ENCODE peak calls at places on chromosome 11, in six cellular contexts. F, C, D, X, T and A are unnamed samples. For H3K27me3, the result is how much of the 10 kb centered on the place peaks cover.

GRCh38 chr11:118610220-118610772 is 2.9 kb downstream of the PHLDB1 start:
- DNase-seq in F (no peak), D (no peak), X (peak), C (peak), T (peak), A (peak)

GRCh38 chr11:35235944-35236666 is 97.1 kb downstream of the CD44 start:
- DNase-seq in F (no peak), X (no peak), D (no peak), T (peak), C (no peak), A (no peak)

GRCh38 chr11:10302744-10303557 is 1.9 kb upstream of the ADM start:
- DNase-seq in T (peak), C (peak), F (peak), D (peak), X (peak), A (peak)

GRCh38 chr11:47603295-47603694 is 9.1 kb upstream of the C1QTNF4 start:
- DNase-seq in F (no peak), T (no peak), C (no peak), X (no peak), D (no peak), A (no peak)

GRCh38 chr11:122724520-122724919 is 69.0 kb downstream of the UBASH3B start:
- DNase-seq in T (no peak), D (no peak), X (no peak), F (no peak), C (no peak), A (no peak)

GRCh38 chr11:105991888-105992287 is 30.2 kb downstream of the MSANTD4 start:
- DNase-seq in X (no peak), F (no peak), T (no peak), D (no peak), C (no peak), A (no peak)

GRCh38 chr11:69813839-69814238 is 5.4 kb downstream of the FGF3 start:
- DNase-seq in D (no peak), C (no peak), F (no peak), T (no peak), X (no peak), A (no peak)

GRCh38 chr11:102983491-102983890 is 28.0 kb upstream of the MMP13 start:
- DNase-seq in C (no peak), T (no peak), X (no peak), D (no peak), F (no peak), A (no peak)

GRCh38 chr11:35943761-35944502 is at the start of gene LDLRAD3:
- DNase-seq in C (peak), F (peak), X (peak), D (peak), T (peak), A (peak)

GRCh38 chr11:128324531-128325141 is 262.7 kb downstream of the ETS1 start:
- DNase-seq in T (no peak), X (peak), D (no peak), F (no peak), C (no peak), A (no peak)

GRCh38 chr11:69925366-69926196 is 106.4 kb upstream of the FGF3 start:
- DNase-seq in D (no peak), T (peak), X (peak), F (peak), C (peak), A (peak)

GRCh38 chr11:128551641-128552335 is 35.6 kb downstream of the ETS1 start:
- DNase-seq in D (no peak), T (no peak), F (no peak), X (no peak), C (no peak), A (no peak)

GRCh38 chr11:69470301-69470700 is 11.2 kb upstream of the LINC01488 start:
- DNase-seq in D (no peak), F (peak), T (no peak), X (peak), C (no peak), A (no peak)

GRCh38 chr11:70404244-70404643 is 5.9 kb downstream of the CTTN start:
- DNase-seq in X (no peak), C (no peak), D (no peak), T (no peak), F (no peak), A (no peak)

GRCh38 chr11:30326114-30326783 is 3.3 kb downstream of the ARL14EP start:
- DNase-seq in T (no peak), D (no peak), C (no peak), F (no peak), X (no peak), A (no peak)

GRCh38 chr11:71304045-71304444 is 51.7 kb upstream of the SHANK2 start:
- DNase-seq in C (no peak), T (no peak), F (no peak), X (no peak), D (no peak), A (no peak)

DNA sequence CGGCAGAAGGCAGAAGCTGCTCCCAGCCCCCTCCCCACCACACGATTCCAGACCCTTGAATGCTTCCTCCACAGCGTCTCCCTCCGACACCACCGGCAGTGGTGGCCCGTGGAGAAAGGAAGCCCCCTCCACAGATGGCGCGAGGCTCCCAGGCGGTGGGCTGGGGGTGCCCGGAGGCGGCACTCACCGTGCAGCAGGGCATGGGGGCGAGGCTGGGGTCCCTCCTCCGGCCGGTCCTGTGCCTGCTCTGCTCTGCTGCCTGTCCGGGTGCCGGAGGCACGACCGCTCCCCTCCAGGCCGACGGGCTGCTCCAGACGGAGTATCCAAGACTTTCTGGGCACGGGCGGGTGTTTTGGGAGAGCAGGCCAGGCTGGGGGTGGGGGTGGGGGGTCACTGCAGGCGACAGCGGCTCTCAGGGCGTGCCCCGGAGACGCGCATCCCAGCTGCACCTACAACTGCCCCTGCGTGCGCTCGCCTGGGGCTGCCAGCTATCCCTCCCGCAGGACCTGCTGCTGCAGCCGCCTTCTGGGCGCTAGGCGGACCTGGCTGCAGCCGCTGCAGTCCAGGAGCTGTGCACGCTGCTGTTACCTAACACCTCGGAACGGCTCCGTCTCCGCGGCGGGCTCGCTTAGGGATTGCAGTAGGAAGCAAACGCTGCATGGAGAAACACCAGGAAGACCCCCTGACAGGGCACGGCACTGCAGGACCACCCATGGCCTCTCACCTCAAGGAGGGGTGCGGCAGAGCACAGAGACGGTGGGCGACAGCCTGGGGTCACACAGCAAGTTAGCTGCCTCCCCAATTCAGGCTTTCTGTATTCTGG is 15.2 kb downstream of the MRGPRG start:
- DNase-seq in C (peak), T (peak), D (peak), F (peak), X (peak), A (peak)
- H3K27me3 ChIP-seq in C (half or more), T (under half), D (under half), F (under half), X (under half), A (half or more)

DNA sequence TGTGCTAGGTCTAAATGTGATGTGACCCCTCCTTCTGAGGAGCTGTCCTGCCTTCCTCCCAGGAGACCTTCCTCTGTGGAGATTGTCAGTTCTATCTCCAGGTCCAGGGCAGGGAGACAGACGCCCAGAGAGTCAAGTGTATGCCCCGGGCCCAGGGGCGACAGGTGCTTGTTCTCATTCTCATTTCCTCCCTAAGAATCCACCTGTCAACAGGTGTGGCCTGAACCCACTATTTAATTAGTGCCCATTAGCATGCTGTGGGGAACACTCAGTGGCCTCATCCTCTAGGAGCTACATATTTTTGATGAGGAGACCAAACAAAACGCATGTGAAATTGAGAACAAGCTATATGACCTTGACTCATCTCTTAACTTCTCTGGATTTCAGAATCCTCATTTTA is 9.5 kb downstream of the PKNOX2 start:
- DNase-seq in X (peak), C (no peak), D (no peak), F (no peak), T (no peak), A (no peak)
- H3K27me3 ChIP-seq in X (under half), C (under half), D (under half), F (under half), T (under half), A (under half)

GRCh38 chr11:2590951-2591754 is 108.6 kb downstream of the KCNQ1OT1 start:
- DNase-seq in T (no peak), X (no peak), F (peak), D (no peak), C (no peak), A (peak)

GRCh38 chr11:2593393-2593950 is 106.3 kb downstream of the KCNQ1OT1 start:
- DNase-seq in D (no peak), T (no peak), C (no peak), X (no peak), F (peak), A (no peak)

GRCh38 chr11:2591805-2592204 is 108.0 kb downstream of the KCNQ1OT1 start:
- DNase-seq in X (no peak), C (no peak), D (no peak), F (no peak), T (no peak), A (no peak)

GRCh38 chr11:2594267-2594666 is 105.5 kb downstream of the KCNQ1OT1 start:
- DNase-seq in X (no peak), T (no peak), D (no peak), F (no peak), C (no peak), A (no peak)

DNA sequence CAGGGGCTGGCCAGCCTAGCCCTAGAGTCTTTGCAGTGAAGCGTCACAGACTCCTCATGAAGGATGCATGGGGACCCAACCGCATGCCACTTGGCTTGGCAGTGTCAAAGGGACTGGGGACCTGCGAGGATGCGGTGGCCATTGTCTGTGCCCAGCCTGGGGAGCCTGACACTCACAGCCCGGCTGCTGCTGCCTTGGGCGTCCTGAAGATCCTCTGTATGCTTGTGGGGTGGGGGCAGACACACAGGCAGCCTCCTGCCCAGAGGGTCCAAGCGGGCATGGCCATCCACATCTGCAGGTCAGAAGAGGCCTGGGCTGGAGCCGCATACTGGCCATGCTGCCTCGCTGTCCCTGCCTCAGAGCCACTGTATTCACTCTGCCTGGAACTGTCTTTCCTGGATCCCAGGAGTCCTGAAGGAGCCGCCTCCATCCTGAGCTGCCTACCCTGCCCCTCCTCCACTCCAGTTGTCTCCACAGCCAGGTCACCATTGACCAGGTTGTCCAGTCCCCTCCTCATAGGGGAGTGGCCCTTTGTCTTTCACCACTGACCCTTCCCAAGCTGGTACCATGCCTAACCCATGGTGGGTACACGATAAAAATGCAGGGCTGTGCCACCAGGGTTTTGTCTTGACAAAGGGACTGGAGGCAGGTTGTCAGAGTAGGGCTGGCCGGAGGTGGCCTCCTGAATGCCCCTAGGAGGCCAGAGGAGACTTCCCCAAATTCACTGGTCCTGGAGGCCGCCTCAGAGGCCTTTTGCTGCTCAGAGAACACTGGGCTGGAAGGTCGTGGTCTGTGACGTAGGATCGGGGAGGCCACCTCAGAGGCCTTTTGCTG is 107.0 kb downstream of the KCNQ1OT1 start:
- DNase-seq in F (no peak), D (no peak), X (peak), C (no peak), T (no peak), A (no peak)
- H3K27me3 ChIP-seq in F (under half), D (under half), X (under half), C (half or more), T (under half), A (under half)

GRCh38 chr11:7689239-7689638 is 15.9 kb upstream of the CYB5R2 start:
- DNase-seq in F (no peak), D (no peak), X (no peak), T (no peak), C (no peak), A (no peak)
- H3K27me3 ChIP-seq in F (under half), D (under half), X (under half), T (under half), C (under half), A (under half)

GRCh38 chr11:1570896-1571759 is 943 bp downstream of the DUSP8 start:
- DNase-seq in D (no peak), F (peak), X (peak), C (peak), T (peak), A (peak)
- H3K27me3 ChIP-seq in D (under half), F (under half), X (half or more), C (under half), T (under half), A (under half)

DNA sequence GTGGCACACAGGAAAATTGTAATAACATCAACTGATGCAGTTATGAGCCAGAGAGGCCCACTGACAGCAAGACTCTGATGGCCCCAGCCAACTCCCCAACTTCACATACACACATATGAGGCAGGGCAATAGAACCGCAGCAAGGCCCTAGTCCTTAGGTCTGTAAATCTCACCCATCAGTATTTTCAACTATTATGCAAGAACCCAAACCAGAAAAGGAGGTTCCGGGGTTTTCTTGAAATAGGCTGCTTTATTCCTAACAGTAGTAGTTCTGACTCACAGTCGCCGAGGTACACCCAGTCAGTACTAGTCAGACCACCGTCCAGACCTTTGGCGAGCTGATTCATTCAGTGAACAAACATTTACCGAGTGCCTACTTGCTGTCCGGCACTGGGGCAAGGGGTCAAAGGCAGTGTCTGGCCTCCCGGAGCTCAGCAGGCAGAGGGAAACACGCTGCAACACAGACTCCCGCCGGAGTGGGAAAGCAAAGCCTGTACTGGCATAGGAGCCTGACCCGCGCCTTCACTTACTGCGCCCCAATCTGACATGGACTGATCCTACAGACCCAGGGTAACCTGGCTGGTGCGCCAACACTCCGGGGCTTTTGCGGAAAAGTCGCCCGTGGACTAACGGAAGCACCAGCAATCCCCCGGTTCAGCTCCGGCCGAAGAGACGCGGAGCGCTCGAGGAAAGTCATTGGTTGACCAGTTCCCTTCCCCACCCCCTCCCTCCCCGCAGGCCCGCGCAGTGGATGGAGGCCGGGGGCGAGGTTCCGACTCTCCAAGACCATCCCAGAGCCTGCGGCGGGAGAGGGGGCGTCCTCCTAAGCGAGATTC is 1.3 kb downstream of the PLEKHA7 start:
- DNase-seq in D (peak), X (peak), C (peak), F (peak), T (peak), A (peak)
- H3K27me3 ChIP-seq in D (under half), X (under half), C (half or more), F (under half), T (under half), A (under half)

DNA sequence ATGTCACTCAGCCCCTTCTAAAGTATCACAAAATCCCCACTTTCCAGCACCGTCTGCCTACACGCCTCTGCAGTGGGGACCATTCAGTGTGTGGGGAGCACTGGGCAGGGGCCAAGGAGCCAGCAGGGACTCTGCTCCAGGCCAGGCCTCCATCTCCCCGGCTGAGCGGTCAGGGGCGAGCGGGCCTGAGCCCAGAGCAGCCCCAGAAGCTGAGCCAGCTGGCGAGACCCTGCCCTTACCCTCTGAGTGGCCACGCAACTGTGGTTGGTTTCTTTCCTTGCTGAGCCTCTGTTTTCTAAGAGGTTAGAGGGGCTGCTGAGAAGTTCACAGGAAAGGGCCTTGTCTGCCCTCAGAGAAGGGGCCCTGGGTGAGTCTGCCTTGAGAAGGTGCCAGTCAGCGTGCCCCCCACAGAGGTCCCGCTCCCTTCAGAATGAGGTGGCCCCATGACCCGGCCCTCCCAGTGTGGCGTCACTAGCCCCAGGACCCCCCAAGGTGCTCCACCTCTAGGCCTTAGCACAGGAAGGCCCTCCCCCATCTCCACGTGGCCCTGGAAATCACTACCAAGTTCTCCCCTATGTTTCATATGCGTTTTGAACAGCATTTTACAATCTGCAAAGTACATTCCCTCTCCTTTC is 46.9 kb downstream of the WNT11 start:
- DNase-seq in X (peak), T (no peak), C (no peak), D (no peak), F (no peak), A (no peak)
- H3K27me3 ChIP-seq in X (under half), T (under half), C (under half), D (under half), F (under half), A (under half)